ENCODE peak calls at places on chromosomes 1 and 21, in four cellular contexts. One of them, this sample, is unnamed.

GRCh38 chr1:12769976-12770505 is 3.5 kb upstream of the PRAMEF12 start:
- DNase-seq in ecto neural progenitor cell: no peak
- DNase-seq in SK-MEL-5: no peak
- DNase-seq in Ammon's horn: no peak
- DNase-seq in this sample: no peak

GRCh38 chr1:94648225-94649007 is 106.9 kb upstream of the F3 start:
- DNase-seq in Ammon's horn: no peak
- DNase-seq in SK-MEL-5: no peak
- DNase-seq in ecto neural progenitor cell: no peak
- DNase-seq in this sample: peak; percentile 97

GRCh38 chr1:1183221-1183747 is 9.6 kb downstream of the TTLL10 start:
- DNase-seq in SK-MEL-5: no peak
- DNase-seq in Ammon's horn: no peak
- DNase-seq in ecto neural progenitor cell: no peak
- DNase-seq in this sample: no peak

GRCh38 chr21:41847066-41847804 is 31.9 kb downstream of the PRDM15 start:
- DNase-seq in ecto neural progenitor cell: no peak
- DNase-seq in SK-MEL-5: peak; percentile 11
- DNase-seq in Ammon's horn: no peak
- DNase-seq in this sample: no peak

GRCh38 chr21:44571844-44572782 is 1.4 kb upstream of the KRTAP10-4 start:
- DNase-seq in ecto neural progenitor cell: no peak
- DNase-seq in Ammon's horn: no peak
- DNase-seq in SK-MEL-5: no peak
- DNase-seq in this sample: no peak

GRCh38 chr1:7941437-7941793 is 776 bp upstream of the TNFRSF9 start:
- DNase-seq in Ammon's horn: no peak
- DNase-seq in SK-MEL-5: no peak
- DNase-seq in ecto neural progenitor cell: no peak
- DNase-seq in this sample: no peak

GRCh38 chr1:172627702-172628101 is 31.2 kb upstream of the FASLG start:
- DNase-seq in SK-MEL-5: no peak
- DNase-seq in ecto neural progenitor cell: no peak
- DNase-seq in Ammon's horn: no peak
- DNase-seq in this sample: no peak

GRCh38 chr1:200028586-200029034 is 1.1 kb downstream of the NR5A2 start:
- DNase-seq in ecto neural progenitor cell: no peak
- DNase-seq in SK-MEL-5: peak; percentile 20
- DNase-seq in Ammon's horn: no peak
- DNase-seq in this sample: no peak

GRCh38 chr1:225426395-225427248 is 1.2 kb downstream of the LBR start:
- DNase-seq in SK-MEL-5: no peak
- DNase-seq in ecto neural progenitor cell: peak; percentile 58
- DNase-seq in Ammon's horn: peak; percentile 24
- DNase-seq in this sample: no peak

GRCh38 chr1:224459936-224460335 is 25.3 kb upstream of the WDR26 start:
- DNase-seq in Ammon's horn: no peak
- DNase-seq in ecto neural progenitor cell: no peak
- DNase-seq in SK-MEL-5: peak; percentile 4
- DNase-seq in this sample: no peak

GRCh38 chr1:246582301-246583055 is 16.2 kb downstream of the CNST start:
- DNase-seq in ecto neural progenitor cell: no peak
- DNase-seq in SK-MEL-5: no peak
- DNase-seq in Ammon's horn: no peak
- DNase-seq in this sample: no peak

GRCh38 chr1:85427358-85427757 is 37.6 kb downstream of the DDAH1 start:
- DNase-seq in Ammon's horn: peak; percentile 22
- DNase-seq in SK-MEL-5: no peak
- DNase-seq in ecto neural progenitor cell: no peak
- DNase-seq in this sample: no peak

GRCh38 chr1:203317429-203318228 is 12.3 kb downstream of the BTG2 start:
- DNase-seq in Ammon's horn: no peak
- DNase-seq in SK-MEL-5: no peak
- DNase-seq in ecto neural progenitor cell: no peak
- DNase-seq in this sample: no peak

GRCh38 chr1:223299553-223299952 is 64.4 kb downstream of the SUSD4 start:
- DNase-seq in SK-MEL-5: no peak
- DNase-seq in Ammon's horn: no peak
- DNase-seq in ecto neural progenitor cell: no peak
- DNase-seq in this sample: no peak

GRCh38 chr21:46062471-46063211 is 35.3 kb upstream of the COL6A2 start:
- DNase-seq in ecto neural progenitor cell: no peak
- DNase-seq in SK-MEL-5: no peak
- DNase-seq in Ammon's horn: no peak
- DNase-seq in this sample: no peak

GRCh38 chr1:208203848-208204609 is 40.2 kb downstream of the PLXNA2 start:
- DNase-seq in Ammon's horn: peak; percentile 29
- DNase-seq in SK-MEL-5: no peak
- DNase-seq in ecto neural progenitor cell: no peak
- DNase-seq in this sample: no peak

GRCh38 chr1:202967684-202968281 is 726 bp upstream of the CYB5R1 start:
- DNase-seq in Ammon's horn: peak; percentile 46
- DNase-seq in ecto neural progenitor cell: no peak
- DNase-seq in SK-MEL-5: no peak
- DNase-seq in this sample: no peak

This sample was measured in epithelial cell of prostate.